ENCODE peak calls at places on chromosomes 11 and 22, in eight cellular contexts. O is HepG2, J is K562, H is HCT116, M is H1, D is endothelial cell of umbilical vein, U is GM12878, Y is A549. C is an unnamed sample.

GRCh38 chr22:35622132-35622913 is 5.2 kb upstream of the MB start:
- DNase-seq in J (no peak), U (no peak), M (peak; percentile 56), Y (no peak), O (no peak), H (no peak), D (no peak), C (no peak)

GRCh38 chr11:12696911-12697581 is 22.8 kb downstream of the TEAD1 start:
- DNase-seq in O (no peak), U (no peak), Y (no peak), H (peak; percentile 57), M (no peak), J (no peak), D (no peak), C (no peak)

GRCh38 chr11:19441288-19441687 is 200.5 kb upstream of the E2F8 start:
- DNase-seq in O (no peak), H (no peak), M (no peak), U (no peak), Y (no peak), J (peak; percentile 45), D (no peak), C (no peak)

GRCh38 chr11:44793350-44794090 is 66.8 kb downstream of the TSPAN18 start:
- DNase-seq in M (no peak), O (no peak), Y (no peak), D (no peak), U (no peak), H (no peak), J (peak; percentile 45), C (no peak)

GRCh38 chr11:12460441-12460840 is 83.1 kb downstream of the PARVA start:
- DNase-seq in H (no peak), Y (no peak), O (peak; percentile 14), J (no peak), M (no peak), U (no peak), D (no peak), C (no peak)

GRCh38 chr11:65663634-65664200 is 1.0 kb upstream of the RELA start:
- DNase-seq in Y (peak; percentile 61), J (peak; percentile 58), O (no peak), H (no peak), M (no peak), U (no peak), D (peak; percentile 63), C (no peak)

GRCh38 chr11:60378359-60378758 is at the start of gene MS4A7:
- DNase-seq in M (no peak), J (no peak), O (no peak), Y (no peak), U (peak; percentile 93), H (no peak), D (no peak), C (peak; percentile 90)

GRCh38 chr11:86575208-86575855 is 97.1 kb downstream of the ME3 start:
- DNase-seq in H (no peak), D (no peak), J (no peak), O (no peak), Y (no peak), M (no peak), U (no peak), C (no peak)

GRCh38 chr11:93630037-93630436 is 31.4 kb upstream of the CEP295 start:
- DNase-seq in D (no peak), Y (no peak), J (no peak), O (no peak), U (no peak), H (no peak), M (no peak), C (no peak)

GRCh38 chr11:74748211-74749126 is at the start of gene RNF169:
- DNase-seq in D (peak; percentile 98), M (peak; percentile 86), Y (peak; percentile 98), J (peak; percentile 96), U (peak; percentile 90), O (peak; percentile 91), H (peak; percentile 87), C (peak; percentile 98)
- TF ChIP-seq POLR2A in D (peak; percentile 90), M (peak; percentile 63), Y (peak; percentile 68), J (peak; percentile 85), U (peak; percentile 89), O (peak; percentile 72), H (peak; percentile 42), C (peak; percentile 85)

GRCh38 chr22:33242078-33242477 is 183.9 kb upstream of the SYN3 start:
- DNase-seq in D (no peak), H (no peak), U (no peak), Y (no peak), O (no peak), M (no peak), J (no peak), C (no peak)
- H3K4me3 ChIP-seq in D (no peak overlapping the region), H (no peak overlapping the region), U (no peak overlapping the region), Y (no peak overlapping the region), O (no peak overlapping the region), M (no peak overlapping the region), J (no peak overlapping the region), C (no peak overlapping the region)

DNA sequence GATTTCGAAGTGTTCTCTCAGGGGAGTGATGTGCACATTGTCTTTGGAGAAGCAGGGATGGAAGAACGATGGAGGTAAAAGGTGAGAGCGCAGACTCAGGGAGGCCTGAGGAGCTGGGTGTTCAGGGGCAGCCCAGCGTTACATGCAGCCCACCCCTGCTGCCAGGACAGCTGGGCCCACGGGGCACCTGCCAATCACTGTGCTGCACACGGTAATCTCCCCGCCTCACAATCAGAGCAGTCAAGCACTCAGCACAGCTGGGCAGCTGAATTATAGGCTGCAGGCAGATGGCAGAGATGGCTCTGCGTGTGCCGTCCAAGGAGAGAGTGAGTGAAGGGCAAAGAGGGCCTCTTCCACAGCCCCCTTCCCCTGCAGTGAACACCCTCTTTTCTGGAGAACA is 17.9 kb upstream of the HTR3A start:
- DNase-seq in J (no peak), U (no peak), O (no peak), H (no peak), D (no peak), Y (no peak), M (no peak), C (no peak)
- TF ChIP-seq MAX in J (no peak), U (no peak), O (no peak), H (no peak), D (no peak), Y (no peak), M (no peak), C (no peak)

GRCh38 chr11:17352925-17353227 is 1.3 kb downstream of the NCR3LG1 start:
- DNase-seq in U (no peak), M (peak; percentile 59), O (peak; percentile 35), H (no peak), D (no peak), J (peak; percentile 78), Y (peak; percentile 63), C (peak; percentile 66)
- TF ChIP-seq POLR2A in U (no peak), M (no peak), O (no peak), H (no peak), D (no peak), J (no peak), Y (no peak), C (no peak)

DNA sequence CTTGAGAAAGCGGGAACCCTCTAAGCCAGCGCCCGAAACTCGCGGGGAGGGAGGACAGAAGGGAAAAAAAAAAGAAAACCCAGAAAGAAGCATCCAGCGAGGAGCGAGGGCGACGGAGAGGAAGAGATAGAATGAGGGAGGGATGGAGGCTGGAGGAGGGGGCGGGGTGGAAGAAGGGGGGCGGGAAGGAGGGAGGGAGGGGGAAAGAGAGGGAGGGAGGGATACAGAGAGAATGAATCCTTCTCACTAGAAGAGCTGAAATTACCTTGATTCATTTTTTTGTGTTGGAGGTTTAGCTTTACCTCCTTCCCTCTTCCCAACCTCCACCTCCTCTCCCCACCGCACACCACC is 19.3 kb upstream of the BDNF start:
- DNase-seq in J (no peak), Y (no peak), U (no peak), D (no peak), O (no peak), H (no peak), M (no peak), C (no peak)
- H3K4me3 ChIP-seq in J (no peak overlapping the region), Y (peak overlapping the region; percentile 88), U (no peak overlapping the region), D (peak overlapping the region; percentile 66), O (no peak overlapping the region), H (peak overlapping the region; percentile 62), M (peak overlapping the region; percentile 80), C (no peak overlapping the region)

DNA sequence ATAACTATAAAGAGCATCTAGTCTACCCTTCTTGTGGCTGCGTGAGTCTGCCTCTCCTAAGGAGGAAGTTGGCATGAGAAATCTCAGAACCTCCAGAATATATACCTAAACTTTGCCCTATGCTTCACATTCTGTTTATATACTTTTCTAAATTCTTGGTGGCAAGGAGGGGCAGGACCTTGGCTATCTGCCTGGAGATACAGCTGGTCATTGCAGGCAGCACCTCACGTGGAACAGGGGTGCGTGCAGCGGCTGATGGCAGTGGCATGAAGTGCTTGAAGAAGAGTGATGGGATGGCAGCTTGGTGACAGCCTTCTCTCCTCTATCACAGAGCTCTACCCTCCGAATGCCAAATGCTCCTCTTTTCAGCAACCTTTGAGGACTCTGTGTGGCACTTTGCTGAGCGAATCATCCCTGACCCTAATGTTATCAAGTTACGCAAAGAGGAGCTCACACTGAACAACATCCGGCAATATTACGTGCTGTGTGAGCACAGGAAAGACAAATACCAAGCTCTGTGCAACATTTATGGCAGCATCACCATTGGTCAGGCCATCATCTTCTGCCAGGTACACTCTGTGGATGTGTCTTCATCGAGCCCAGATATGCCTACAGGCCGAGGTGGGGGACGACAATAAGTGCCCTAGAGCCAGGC is 12.5 kb downstream of the DDX25 start:
- DNase-seq in J (no peak), O (no peak), U (no peak), D (no peak), H (no peak), M (no peak), Y (no peak), C (no peak)
- TF ChIP-seq MAX in J (no peak), O (no peak), U (no peak), D (no peak), H (no peak), M (no peak), Y (no peak), C (no peak)

GRCh38 chr11:58395581-58395980 is 11.1 kb downstream of the OR5B3 start:
- DNase-seq in M (no peak), D (no peak), H (no peak), O (no peak), Y (no peak), U (no peak), J (no peak), C (no peak)
- TF ChIP-seq POLR2A in M (no peak), D (no peak), H (no peak), O (no peak), Y (no peak), U (no peak), J (no peak), C (no peak)

C was measured in NB4.